ENCODE peak calls at places on chromosomes 16 and 17, in six cellular contexts. M is stimulated activated CD8-positive, alpha-beta memory T cell treated with anti-CD3 and anti-CD28 coated beads, Interleukin-7, amount 100 ng/mL, for 1 hour; Q is stimulated activated CD4-positive, alpha-beta T cell treated with anti-CD3 and anti-CD28 coated beads, Interleukin-15, amount 100 ng/mL, for 1 hour; T is brain pericyte; Z is NCI-H510A; K is NCI-H524 treated with DMSO at 0.1 percent for 48 hours. C is an unnamed sample.

GRCh38 chr16:10121496-10121895 is 60.7 kb downstream of the GRIN2A start:
- DNase-seq in Z (no peak), Q (no peak), M (no peak), K (no peak), T (no peak), C (no peak)

GRCh38 chr16:733382-734207 is 6.7 kb downstream of the HAGHL start:
- DNase-seq in T (no peak), M (no peak), Z (no peak), K (no peak), Q (no peak), C (no peak)

GRCh38 chr16:13552062-13552959 is 367.6 kb upstream of the ERCC4 start:
- DNase-seq in Q (no peak), K (no peak), M (no peak), T (no peak), Z (no peak), C (no peak)

GRCh38 chr17:49590874-49591273 is 15.2 kb downstream of the NXPH3 start:
- DNase-seq in T (no peak), Z (no peak), Q (no peak), M (no peak), K (no peak), C (no peak)

GRCh38 chr16:28974007-28974436 is 556 bp upstream of the SPNS1 start:
- DNase-seq in Z (peak; percentile 66), M (no peak), Q (no peak), K (peak; percentile 66), T (no peak), C (peak; percentile 67)

GRCh38 chr16:75248536-75249380 is 2.7 kb downstream of the BCAR1 start:
- DNase-seq in K (no peak), M (no peak), Q (no peak), T (no peak), Z (no peak), C (no peak)

GRCh38 chr16:3029499-3030127 is 5.8 kb downstream of the THOC6 start:
- DNase-seq in T (no peak), K (no peak), Q (no peak), M (no peak), Z (no peak), C (no peak)

GRCh38 chr17:48013876-48014602 is 23.6 kb downstream of the COPZ2 start:
- DNase-seq in K (no peak), Q (no peak), M (no peak), T (no peak), Z (no peak), C (no peak)

GRCh38 chr16:12321363-12321762 is 344.8 kb downstream of the SNX29 start:
- DNase-seq in Q (no peak), M (no peak), T (no peak), Z (peak; percentile 50), K (peak; percentile 99), C (no peak)

GRCh38 chr16:86994215-86994614 is 323.0 kb downstream of the C16orf95 start:
- DNase-seq in T (no peak), K (no peak), Z (no peak), Q (no peak), M (no peak), C (no peak)

GRCh38 chr16:24776486-24777220 is 47.2 kb downstream of the TNRC6A start:
- DNase-seq in Q (no peak), M (no peak), Z (no peak), K (no peak), T (no peak), C (no peak)

GRCh38 chr17:62984801-62985200 is 18.8 kb downstream of the TANC2 start:
- DNase-seq in Q (no peak), T (no peak), K (no peak), M (no peak), Z (no peak), C (no peak)

GRCh38 chr16:31471875-31472558 is at the start of gene TGFB1I1:
- DNase-seq in Q (no peak), M (no peak), Z (peak; percentile 16), T (no peak), K (no peak), C (no peak)

GRCh38 chr16:4801051-4801961 is 1.1 kb downstream of the ROGDI start:
- DNase-seq in M (no peak), K (no peak), Z (no peak), Q (no peak), T (no peak), C (no peak)

GRCh38 chr16:29925173-29925804 is 737 bp downstream of the KCTD13 start:
- DNase-seq in K (no peak), Z (no peak), T (no peak), Q (no peak), M (no peak), C (no peak)

GRCh38 chr17:74816883-74817620 is 40.9 kb upstream of the NAT9 start:
- DNase-seq in K (peak; percentile 49), Q (no peak), Z (no peak), M (no peak), T (no peak), C (no peak)

GRCh38 chr17:60579090-60579489 is 20.9 kb upstream of the PPM1D start:
- DNase-seq in M (no peak), Z (no peak), T (no peak), Q (no peak), K (no peak), C (no peak)

GRCh38 chr17:74742153-74742515 is 5.1 kb downstream of the RAB37 start:
- DNase-seq in Z (no peak), Q (peak; percentile 32), K (no peak), M (no peak), T (no peak), C (no peak)

GRCh38 chr16:83954577-83955016 is 1.6 kb downstream of the OSGIN1 start:
- DNase-seq in Z (no peak), T (no peak), M (no peak), K (no peak), Q (no peak), C (no peak)

GRCh38 chr16:85429776-85430522 is 183.2 kb upstream of the GSE1 start:
- DNase-seq in M (no peak), Q (no peak), T (no peak), K (no peak), Z (no peak), C (no peak)

GRCh38 chr17:70668938-70669778 is 499.8 kb downstream of the KCNJ2 start:
- DNase-seq in Q (no peak), T (no peak), M (no peak), Z (no peak), K (no peak), C (no peak)

GRCh38 chr16:15643453-15644305 is 725 bp upstream of the MARF1 start:
- DNase-seq in K (peak; percentile 31), Z (peak; percentile 44), T (no peak), M (no peak), Q (no peak), C (peak; percentile 72)

GRCh38 chr17:14228903-14229302 is 7.8 kb downstream of the CDRT15 start:
- DNase-seq in Q (no peak), M (no peak), K (no peak), Z (no peak), T (no peak), C (no peak)

C was measured in NCI-H1930.